ENCODE peak calls at places on chromosomes 4 and X, in four cellular contexts. One of them, this sample, is unnamed.

GRCh38 chrX:153412746-153413720 is 1.8 kb downstream of the ZFP92 start:
- DNase-seq in foreskin fibroblast: no peak
- DNase-seq in mucosa of descending colon: no peak
- DNase-seq in dorsolateral prefrontal cortex: no peak
- DNase-seq in this sample: no peak

GRCh38 chr4:112083587-112084347 is 61.5 kb upstream of the FAM241A start:
- DNase-seq in foreskin fibroblast: no peak
- DNase-seq in mucosa of descending colon: no peak
- DNase-seq in dorsolateral prefrontal cortex: no peak
- DNase-seq in this sample: no peak

GRCh38 chr4:73867783-73868182 is 1.4 kb upstream of the CXCL1 start:
- DNase-seq in mucosa of descending colon: peak
- DNase-seq in foreskin fibroblast: no peak
- DNase-seq in dorsolateral prefrontal cortex: no peak
- DNase-seq in this sample: no peak

GRCh38 chrX:21004835-21005234 is 369.4 kb upstream of the CNKSR2 start:
- DNase-seq in foreskin fibroblast: no peak
- DNase-seq in mucosa of descending colon: no peak
- DNase-seq in dorsolateral prefrontal cortex: no peak
- DNase-seq in this sample: no peak

GRCh38 chr4:136927172-136927571 is 605.1 kb downstream of the PCDH18 start:
- DNase-seq in dorsolateral prefrontal cortex: no peak
- DNase-seq in mucosa of descending colon: no peak
- DNase-seq in foreskin fibroblast: no peak
- DNase-seq in this sample: peak

GRCh38 chr4:40425799-40426574 is 90.9 kb downstream of the CHRNA9 start:
- DNase-seq in mucosa of descending colon: no peak
- DNase-seq in foreskin fibroblast: no peak
- DNase-seq in dorsolateral prefrontal cortex: no peak
- DNase-seq in this sample: no peak

GRCh38 chrX:55088795-55089489 is at the start of gene PAGE2:
- DNase-seq in foreskin fibroblast: no peak
- DNase-seq in mucosa of descending colon: no peak
- DNase-seq in dorsolateral prefrontal cortex: no peak
- DNase-seq in this sample: no peak

GRCh38 chr4:169640261-169640880 is 20.0 kb downstream of the CLCN3 start:
- DNase-seq in mucosa of descending colon: no peak
- DNase-seq in dorsolateral prefrontal cortex: no peak
- DNase-seq in foreskin fibroblast: peak
- DNase-seq in this sample: no peak

GRCh38 chrX:8971116-8971515 is 62.8 kb downstream of the FAM9B start:
- DNase-seq in dorsolateral prefrontal cortex: no peak
- DNase-seq in foreskin fibroblast: peak
- DNase-seq in mucosa of descending colon: no peak
- DNase-seq in this sample: peak

GRCh38 chrX:80430826-80431501 is 10.7 kb downstream of the TENT5D start:
- DNase-seq in foreskin fibroblast: no peak
- DNase-seq in mucosa of descending colon: no peak
- DNase-seq in dorsolateral prefrontal cortex: no peak
- DNase-seq in this sample: no peak

GRCh38 chr4:110411599-110412011 is 64.3 kb upstream of the ENPEP start:
- DNase-seq in dorsolateral prefrontal cortex: no peak
- DNase-seq in mucosa of descending colon: peak
- DNase-seq in foreskin fibroblast: no peak
- DNase-seq in this sample: no peak

GRCh38 chr4:118905546-118905945 is 16.9 kb downstream of the SYNPO2 start:
- DNase-seq in mucosa of descending colon: no peak
- DNase-seq in foreskin fibroblast: no peak
- DNase-seq in dorsolateral prefrontal cortex: no peak
- DNase-seq in this sample: no peak

GRCh38 chr4:144399927-144400326 is 246.0 kb upstream of the HHIP start:
- DNase-seq in dorsolateral prefrontal cortex: no peak
- DNase-seq in foreskin fibroblast: peak
- DNase-seq in mucosa of descending colon: no peak
- DNase-seq in this sample: peak

DNA sequence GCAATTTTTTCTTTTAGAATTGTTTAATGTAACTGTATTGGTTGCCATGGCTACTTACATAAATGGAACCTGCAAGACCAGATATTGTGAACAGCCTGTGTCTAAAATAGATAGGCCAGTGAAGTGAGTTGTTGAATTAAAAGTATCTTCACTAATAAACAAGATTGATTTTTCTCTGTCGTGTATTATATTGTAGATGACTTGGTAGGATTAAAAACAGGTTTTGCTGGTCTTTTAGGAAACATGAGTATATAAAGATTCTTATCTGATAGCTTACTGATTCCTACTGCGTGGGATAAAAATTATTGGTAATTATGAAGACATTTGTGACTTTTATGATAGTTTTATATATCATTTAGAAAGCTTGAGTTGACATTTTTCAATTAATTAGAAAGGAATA is 162.1 kb downstream of the KDM6A start:
- DNase-seq in mucosa of descending colon: no peak
- DNase-seq in foreskin fibroblast: no peak
- DNase-seq in dorsolateral prefrontal cortex: no peak
- DNase-seq in this sample: no peak
- H3K4me3 ChIP-seq in mucosa of descending colon: no peak
- H3K4me3 ChIP-seq in foreskin fibroblast: no peak
- H3K4me3 ChIP-seq in dorsolateral prefrontal cortex: no peak
- H3K4me3 ChIP-seq in this sample: no peak

GRCh38 chrX:134247492-134247891 is 10.5 kb downstream of the CCDC160 start:
- DNase-seq in foreskin fibroblast: no peak
- DNase-seq in mucosa of descending colon: no peak
- DNase-seq in dorsolateral prefrontal cortex: no peak
- DNase-seq in this sample: no peak

GRCh38 chrX:134241960-134242619 is 5.1 kb downstream of the CCDC160 start:
- DNase-seq in foreskin fibroblast: no peak
- DNase-seq in dorsolateral prefrontal cortex: no peak
- DNase-seq in mucosa of descending colon: no peak
- DNase-seq in this sample: no peak

GRCh38 chrX:134244043-134244442 is 7.1 kb downstream of the CCDC160 start:
- DNase-seq in dorsolateral prefrontal cortex: no peak
- DNase-seq in mucosa of descending colon: no peak
- DNase-seq in foreskin fibroblast: peak
- DNase-seq in this sample: no peak

GRCh38 chrX:134249231-134249630 is 12.2 kb downstream of the CCDC160 start:
- DNase-seq in foreskin fibroblast: no peak
- DNase-seq in dorsolateral prefrontal cortex: no peak
- DNase-seq in mucosa of descending colon: no peak
- DNase-seq in this sample: no peak

GRCh38 chrX:134246282-134246681 is 9.3 kb downstream of the CCDC160 start:
- DNase-seq in dorsolateral prefrontal cortex: no peak
- DNase-seq in mucosa of descending colon: no peak
- DNase-seq in foreskin fibroblast: no peak
- DNase-seq in this sample: no peak
- TF ChIP-seq CTCF in dorsolateral prefrontal cortex: no peak
- TF ChIP-seq CTCF in mucosa of descending colon: no peak
- TF ChIP-seq CTCF in foreskin fibroblast: no peak
- TF ChIP-seq CTCF in this sample: peak

DNA sequence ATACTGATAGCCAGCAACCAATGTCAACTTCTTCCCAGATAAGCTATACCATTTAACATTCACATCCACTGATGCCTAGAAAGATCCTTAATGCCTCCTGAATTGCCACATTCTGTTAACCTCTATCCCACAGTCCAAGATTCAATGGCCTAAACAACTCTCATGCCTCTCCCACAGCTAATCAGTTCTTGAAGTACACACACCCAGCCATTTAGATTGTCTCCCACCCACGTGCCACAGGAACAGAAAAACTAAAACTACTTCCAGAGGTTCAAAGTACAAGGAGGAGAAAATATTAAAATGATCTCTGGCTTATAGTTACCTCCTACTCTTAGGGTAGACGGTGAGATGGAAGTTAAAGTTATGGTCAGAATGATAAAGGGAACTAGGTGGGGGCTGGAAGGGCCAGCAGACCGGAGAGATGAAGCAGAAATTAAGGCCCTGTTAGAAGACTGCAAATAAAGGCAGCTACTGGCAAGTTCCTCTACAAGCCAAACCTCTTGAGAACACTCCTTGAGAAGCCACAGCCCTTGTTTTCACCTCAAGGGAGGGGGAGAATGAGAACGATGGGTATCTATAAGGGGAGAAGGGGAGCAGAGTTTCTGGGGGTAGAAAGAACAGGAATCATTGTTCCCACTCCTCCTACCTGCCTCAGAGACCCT is 5.3 kb downstream of the MED14 start:
- DNase-seq in foreskin fibroblast: no peak
- DNase-seq in mucosa of descending colon: no peak
- DNase-seq in dorsolateral prefrontal cortex: no peak
- DNase-seq in this sample: no peak
- H3K4me3 ChIP-seq in foreskin fibroblast: no peak
- H3K4me3 ChIP-seq in mucosa of descending colon: no peak
- H3K4me3 ChIP-seq in dorsolateral prefrontal cortex: no peak
- H3K4me3 ChIP-seq in this sample: no peak

DNA sequence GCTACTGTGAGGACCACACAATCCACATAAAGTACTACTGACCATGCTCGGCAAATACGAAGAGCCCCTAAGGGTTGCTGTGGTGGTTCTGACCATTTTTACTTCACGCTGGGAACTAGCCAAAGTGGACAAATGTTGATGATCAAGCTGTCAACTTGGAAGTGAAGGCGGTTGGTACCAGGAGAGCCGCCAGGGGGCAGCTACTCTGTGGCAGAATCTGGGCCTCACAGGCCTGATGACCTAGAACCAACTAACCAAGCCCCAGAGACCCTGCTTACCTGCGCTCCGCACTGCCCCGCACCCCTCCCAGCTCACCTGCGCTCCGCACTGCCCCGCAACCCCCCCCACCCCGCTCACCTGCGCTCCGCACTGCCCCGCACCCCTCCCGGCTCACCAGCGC is 5.6 kb downstream of the GAK start:
- DNase-seq in foreskin fibroblast: no peak
- DNase-seq in dorsolateral prefrontal cortex: peak
- DNase-seq in mucosa of descending colon: no peak
- DNase-seq in this sample: no peak
- TF ChIP-seq CTCF in foreskin fibroblast: peak
- TF ChIP-seq CTCF in dorsolateral prefrontal cortex: no peak
- TF ChIP-seq CTCF in mucosa of descending colon: no peak
- TF ChIP-seq CTCF in this sample: peak

DNA sequence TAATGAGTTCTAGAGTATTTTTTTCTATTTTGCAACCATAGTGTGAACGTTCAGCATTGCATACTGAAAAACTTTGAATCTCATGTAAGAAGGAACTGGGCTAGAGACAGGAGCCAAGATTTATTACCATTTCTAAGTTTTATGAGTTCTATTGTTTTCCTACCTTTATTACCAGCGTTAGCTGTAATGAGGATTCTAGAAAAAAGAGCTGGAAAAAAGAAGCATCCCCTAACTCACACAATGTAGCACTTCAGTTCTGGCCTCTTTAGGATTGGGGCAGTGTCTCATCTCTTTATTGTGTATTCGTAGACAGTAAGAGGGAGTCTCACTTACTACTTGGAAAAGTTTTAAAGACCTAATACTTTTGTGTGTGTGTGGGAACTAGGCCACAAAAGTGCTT is 101.6 kb upstream of the TENM3 start:
- DNase-seq in foreskin fibroblast: no peak
- DNase-seq in dorsolateral prefrontal cortex: no peak
- DNase-seq in mucosa of descending colon: no peak
- DNase-seq in this sample: no peak
- H3K4me3 ChIP-seq in foreskin fibroblast: no peak
- H3K4me3 ChIP-seq in dorsolateral prefrontal cortex: no peak
- H3K4me3 ChIP-seq in mucosa of descending colon: no peak
- H3K4me3 ChIP-seq in this sample: no peak

DNA sequence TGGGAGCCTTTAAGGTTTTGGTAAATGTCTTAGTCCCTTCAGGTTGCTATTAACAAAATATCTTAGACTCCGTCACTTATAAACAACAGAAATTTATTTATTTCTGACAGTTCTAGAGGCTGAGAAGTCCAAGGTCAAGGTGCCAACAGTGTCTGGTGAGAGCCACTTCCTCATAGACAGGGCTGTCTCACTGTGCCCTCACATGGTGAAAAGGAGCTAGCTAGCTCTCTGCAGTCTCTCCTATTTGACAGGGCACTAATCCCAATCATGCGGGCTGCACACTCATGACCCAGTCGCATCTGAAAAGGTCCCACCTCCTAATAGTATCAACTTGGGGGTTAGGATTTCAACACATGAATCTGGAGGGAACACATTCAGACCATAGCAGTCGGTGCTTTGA is 63.4 kb upstream of the KLF3 start:
- DNase-seq in dorsolateral prefrontal cortex: no peak
- DNase-seq in mucosa of descending colon: no peak
- DNase-seq in foreskin fibroblast: no peak
- DNase-seq in this sample: no peak
- TF ChIP-seq CTCF in dorsolateral prefrontal cortex: no peak
- TF ChIP-seq CTCF in mucosa of descending colon: no peak
- TF ChIP-seq CTCF in foreskin fibroblast: no peak
- TF ChIP-seq CTCF in this sample: no peak

GRCh38 chr4:105158837-105159236 is 12.2 kb downstream of the TET2 start:
- DNase-seq in mucosa of descending colon: no peak
- DNase-seq in dorsolateral prefrontal cortex: no peak
- DNase-seq in foreskin fibroblast: no peak
- DNase-seq in this sample: no peak
- H3K4me3 ChIP-seq in mucosa of descending colon: no peak
- H3K4me3 ChIP-seq in dorsolateral prefrontal cortex: no peak
- H3K4me3 ChIP-seq in foreskin fibroblast: no peak
- H3K4me3 ChIP-seq in this sample: peak

GRCh38 chr4:16197842-16198241 is 28.4 kb downstream of the TAPT1 start:
- DNase-seq in dorsolateral prefrontal cortex: no peak
- DNase-seq in foreskin fibroblast: no peak
- DNase-seq in mucosa of descending colon: no peak
- DNase-seq in this sample: no peak

GRCh38 chr4:16196482-16197393 is 29.5 kb downstream of the TAPT1 start:
- DNase-seq in foreskin fibroblast: peak
- DNase-seq in dorsolateral prefrontal cortex: no peak
- DNase-seq in mucosa of descending colon: no peak
- DNase-seq in this sample: peak

GRCh38 chr4:16198271-16198670 is 28.0 kb downstream of the TAPT1 start:
- DNase-seq in dorsolateral prefrontal cortex: no peak
- DNase-seq in mucosa of descending colon: no peak
- DNase-seq in foreskin fibroblast: no peak
- DNase-seq in this sample: no peak

GRCh38 chr4:16202598-16202997 is 23.7 kb downstream of the TAPT1 start:
- DNase-seq in dorsolateral prefrontal cortex: no peak
- DNase-seq in foreskin fibroblast: no peak
- DNase-seq in mucosa of descending colon: no peak
- DNase-seq in this sample: no peak

DNA sequence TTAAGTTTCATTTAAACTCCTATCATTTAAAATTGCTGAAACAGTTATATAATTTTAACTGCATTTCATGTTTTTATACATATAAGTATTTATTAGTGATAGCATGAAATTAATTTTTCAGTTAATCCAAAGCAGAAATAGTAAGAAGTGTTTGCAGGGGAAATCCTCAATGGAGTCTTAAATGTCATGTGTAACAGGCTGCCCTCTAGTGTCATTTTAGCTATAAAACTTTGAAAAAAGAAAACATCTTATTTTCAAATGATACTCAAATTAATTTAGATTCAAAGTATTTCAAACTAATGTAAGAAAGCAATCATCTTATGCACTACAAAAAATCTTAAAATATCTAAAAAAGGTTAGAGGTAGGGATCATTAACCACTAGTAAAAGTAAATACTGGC is 27.1 kb downstream of the TAPT1 start:
- DNase-seq in dorsolateral prefrontal cortex: no peak
- DNase-seq in foreskin fibroblast: no peak
- DNase-seq in mucosa of descending colon: no peak
- DNase-seq in this sample: no peak
- TF ChIP-seq CTCF in dorsolateral prefrontal cortex: peak
- TF ChIP-seq CTCF in foreskin fibroblast: peak
- TF ChIP-seq CTCF in mucosa of descending colon: no peak
- TF ChIP-seq CTCF in this sample: peak